ENCODE peak calls at places on chromosomes 4 and X, in six cellular contexts. N is mesendoderm; G is GM23248; V is GDM1; D is lower lobe of right lung; E is activated effector memory CD4-positive, alpha-beta T cell treated with Interleukin-2 at 50 U/mL for 16 hours. I is an unnamed sample.

GRCh38 chrX:9786839-9787635 is 808 bp downstream of the SHROOM2 start:
- DNase-seq in G (no peak), N (no peak), E (no peak), V (no peak), D (peak), I (no peak)

GRCh38 chrX:46318551-46318950 is 226.7 kb downstream of the ZNF674 start:
- DNase-seq in E (no peak), V (no peak), G (no peak), D (no peak), N (no peak), I (no peak)

GRCh38 chrX:11667286-11667685 is 1.6 kb upstream of the ARHGAP6 start:
- DNase-seq in N (no peak), E (no peak), G (no peak), D (no peak), V (no peak), I (no peak)

GRCh38 chrX:13661735-13662536 is 9.0 kb downstream of the TCEANC start:
- DNase-seq in N (no peak), E (no peak), V (no peak), D (no peak), G (peak), I (no peak)

GRCh38 chr4:86358176-86358701 is 1.6 kb downstream of the MAPK10 start:
- DNase-seq in D (no peak), G (no peak), N (peak), V (no peak), E (no peak), I (no peak)

GRCh38 chr4:2794707-2795557 is 2.0 kb downstream of the SH3BP2 start:
- DNase-seq in N (no peak), V (no peak), D (peak), E (no peak), G (peak), I (no peak)

GRCh38 chr4:171565130-171565788 is 247.9 kb upstream of the GALNTL6 start:
- DNase-seq in G (no peak), D (no peak), N (no peak), E (no peak), V (no peak), I (no peak)

GRCh38 chr4:24598025-24598424 is 13.7 kb upstream of the DHX15 start:
- DNase-seq in E (no peak), G (no peak), N (no peak), V (no peak), D (peak), I (no peak)

GRCh38 chr4:1116837-1117236 is 3.5 kb upstream of the RNF212 start:
- DNase-seq in E (no peak), D (no peak), V (no peak), G (peak), N (no peak), I (no peak)

GRCh38 chr4:37603070-37603468 is 83.1 kb downstream of the RELL1 start:
- DNase-seq in N (peak), V (peak), D (peak), E (peak), G (peak), I (peak)

GRCh38 chr4:11605597-11605996 is 176.9 kb upstream of the HS3ST1 start:
- DNase-seq in N (no peak), V (no peak), D (no peak), G (no peak), E (no peak), I (no peak)

GRCh38 chr4:113639311-113639710 is 122.2 kb downstream of the CAMK2D start:
- DNase-seq in D (no peak), E (no peak), G (no peak), N (no peak), V (no peak), I (no peak)

GRCh38 chr4:4856071-4857000 is 3.1 kb upstream of the MSX1 start:
- DNase-seq in V (no peak), N (peak), E (no peak), G (peak), D (no peak), I (no peak)

GRCh38 chr4:130478406-130478805 is 1382.5 kb downstream of the C4orf33 start:
- DNase-seq in V (no peak), N (peak), E (no peak), G (peak), D (no peak), I (no peak)

GRCh38 chrX:57918750-57919436 is 8.6 kb upstream of the ZXDA start:
- DNase-seq in E (no peak), D (peak), N (peak), V (no peak), G (peak), I (no peak)

GRCh38 chr4:92255920-92256244 is 47.9 kb upstream of the GRID2 start:
- DNase-seq in N (no peak), E (no peak), G (no peak), D (no peak), V (no peak), I (no peak)

GRCh38 chrX:42070866-42071265 is 147.5 kb upstream of the CASK start:
- DNase-seq in G (peak), N (no peak), D (no peak), E (no peak), V (no peak), I (no peak)

GRCh38 chrX:68940601-68941000 is 111.8 kb downstream of the EFNB1 start:
- DNase-seq in G (no peak), N (no peak), V (no peak), E (no peak), D (no peak), I (no peak)

GRCh38 chr4:73832651-73833237 is 3.7 kb upstream of the CXCL6 start:
- DNase-seq in N (no peak), V (peak), E (no peak), D (no peak), G (peak), I (no peak)

GRCh38 chr4:156754832-156755570 is 216.6 kb downstream of the PDGFC start:
- DNase-seq in G (no peak), V (no peak), E (no peak), N (no peak), D (no peak), I (no peak)

GRCh38 chr4:101197350-101197749 is 150.0 kb downstream of the PPP3CA start:
- DNase-seq in V (no peak), G (no peak), E (no peak), N (no peak), D (no peak), I (no peak)

GRCh38 chr4:165763640-165764039 is 109.4 kb upstream of the TLL1 start:
- DNase-seq in D (no peak), V (no peak), E (no peak), G (no peak), N (no peak), I (no peak)

GRCh38 chr4:26520728-26521442 is 30.6 kb upstream of the CCKAR start:
- DNase-seq in G (no peak), D (no peak), E (no peak), N (no peak), V (no peak), I (no peak)

GRCh38 chr4:15738877-15739276 is 36.0 kb downstream of the BST1 start:
- DNase-seq in V (no peak), N (no peak), E (no peak), D (no peak), G (peak), I (no peak)

GRCh38 chr4:83231620-83232056 is 53.0 kb downstream of the COQ2 start:
- DNase-seq in G (peak), D (no peak), N (no peak), E (no peak), V (no peak), I (no peak)

GRCh38 chr4:103197765-103198110 is 405 bp downstream of the CENPE start:
- DNase-seq in G (no peak), V (no peak), E (no peak), N (no peak), D (no peak), I (no peak)

GRCh38 chrX:149950681-149951080 is 12.4 kb upstream of the EOLA2 start:
- DNase-seq in G (peak), V (no peak), N (peak), D (no peak), E (no peak), I (no peak)

GRCh38 chr4:2103127-2103842 is 44.2 kb downstream of the NAT8L start:
- DNase-seq in N (no peak), E (no peak), D (no peak), G (no peak), V (no peak), I (no peak)

GRCh38 chr4:88511236-88511635 is 12.3 kb downstream of the PYURF start:
- DNase-seq in D (no peak), G (no peak), N (no peak), V (no peak), E (no peak), I (no peak)

GRCh38 chr4:170399894-170400293 is 310.1 kb upstream of the AADAT start:
- DNase-seq in D (no peak), G (no peak), V (no peak), E (no peak), N (no peak), I (no peak)

GRCh38 chr4:35025152-35025834 is 1219.0 kb downstream of the ARAP2 start:
- DNase-seq in V (no peak), E (no peak), D (no peak), G (no peak), N (no peak), I (no peak)

GRCh38 chr4:74133786-74134499 is 24.0 kb upstream of the MTHFD2L start:
- DNase-seq in E (no peak), D (peak), V (peak), G (peak), N (peak), I (peak)

GRCh38 chr4:47686294-47686872 is 151.5 kb downstream of the CORIN start:
- DNase-seq in G (peak), V (peak), N (peak), E (peak), D (peak), I (peak)

GRCh38 chr4:102430511-102430910 is 70.6 kb upstream of the NFKB1 start:
- DNase-seq in N (peak), G (peak), V (no peak), D (no peak), E (no peak), I (no peak)

GRCh38 chr4:100736651-100737450 is 219.0 kb upstream of the EMCN start:
- DNase-seq in G (peak), N (peak), D (no peak), V (no peak), E (no peak), I (no peak)

GRCh38 chr4:187085339-187085738 is 361.7 kb upstream of the FAT1 start:
- DNase-seq in G (no peak), E (no peak), V (no peak), N (no peak), D (no peak), I (no peak)

GRCh38 chr4:99410075-99410474 is 25.1 kb downstream of the ADH7 start:
- DNase-seq in G (no peak), E (no peak), D (no peak), V (no peak), N (no peak), I (no peak)

GRCh38 chr4:89538171-89538570 is 230.6 kb upstream of the GPRIN3 start:
- DNase-seq in V (no peak), E (no peak), N (no peak), G (no peak), D (no peak), I (no peak)

I was measured in T follicular helper cell.